ENCODE peak calls at places on chromosomes 3 and 15, in five cellular contexts. O is IMR-90, I is neuronal stem cell, C is H1, A is mesenchymal stem cell. K is an unnamed sample.

GRCh38 chr3:114234739-114235138 is 2.6 kb downstream of the ZNF80 start:
- DNase-seq in O (no peak), I (no peak), C (no peak), A (no peak), K (no peak)

GRCh38 chr15:88900309-88900981 is 5.1 kb upstream of the HAPLN3 start:
- DNase-seq in O (peak; percentile 58), I (no peak), C (no peak), A (peak; percentile 81), K (peak; percentile 48)

GRCh38 chr15:73851679-73852078 is 21.7 kb upstream of the TBC1D21 start:
- DNase-seq in O (peak; percentile 64), I (peak; percentile 87), C (peak; percentile 82), A (peak; percentile 66), K (peak; percentile 87)

GRCh38 chr3:110969229-110970211 is 102.1 kb upstream of the NECTIN3 start:
- DNase-seq in O (no peak), I (no peak), C (no peak), A (peak; percentile 7), K (peak; percentile 3)

GRCh38 chr15:86865920-86866319 is 786.2 kb downstream of the AGBL1 start:
- DNase-seq in O (no peak), I (no peak), C (no peak), A (no peak), K (no peak)

GRCh38 chr3:150414989-150415388 is 6.9 kb downstream of the TSC22D2 start:
- DNase-seq in O (peak; percentile 69), I (no peak), C (no peak), A (no peak), K (no peak)

GRCh38 chr3:57998366-57999283 is 9.6 kb upstream of the FLNB start:
- DNase-seq in O (peak; percentile 81), I (no peak), C (no peak), A (peak; percentile 58), K (no peak)

GRCh38 chr3:34957707-34958106 is 681.6 kb upstream of the ARPP21 start:
- DNase-seq in O (no peak), I (no peak), C (no peak), A (no peak), K (no peak)

GRCh38 chr15:69854521-69855171 is 243.1 kb downstream of the TLE3 start:
- DNase-seq in O (peak; percentile 94), I (no peak), C (no peak), A (peak; percentile 93), K (peak; percentile 70)

GRCh38 chr3:77935418-77935817 is 895.5 kb downstream of the ROBO2 start:
- DNase-seq in O (no peak), I (no peak), C (no peak), A (no peak), K (peak; percentile 4)

GRCh38 chr3:105868450-105868744 is 415 bp downstream of the CBLB start:
- DNase-seq in O (peak; percentile 52), I (peak; percentile 59), C (peak; percentile 66), A (peak; percentile 77), K (peak; percentile 75)

GRCh38 chr3:131393868-131394267 is 12.3 kb downstream of the NUDT16 start:
- DNase-seq in O (no peak), I (no peak), C (no peak), A (no peak), K (no peak)

GRCh38 chr3:89628856-89629255 is 521.4 kb downstream of the EPHA3 start:
- DNase-seq in O (no peak), I (no peak), C (no peak), A (no peak), K (no peak)

GRCh38 chr15:49624046-49624445 is 3.2 kb downstream of the DTWD1 start:
- DNase-seq in O (peak; percentile 44), I (no peak), C (no peak), A (peak; percentile 68), K (no peak)

GRCh38 chr3:118863731-118864322 is 170.8 kb downstream of the IGSF11 start:
- DNase-seq in O (no peak), I (no peak), C (peak; percentile 59), A (no peak), K (peak; percentile 66)

GRCh38 chr15:75127186-75127585 is 74.5 kb upstream of the C15orf39 start:
- DNase-seq in O (no peak), I (no peak), C (no peak), A (no peak), K (no peak)

GRCh38 chr3:8845641-8846040 is 76.2 kb upstream of the OXTR start:
- DNase-seq in O (peak; percentile 72), I (no peak), C (no peak), A (peak; percentile 71), K (peak; percentile 25)

GRCh38 chr3:24315991-24316390 is 178.7 kb downstream of the THRB start:
- DNase-seq in O (no peak), I (no peak), C (no peak), A (no peak), K (no peak)

GRCh38 chr3:52894756-52895155 is 2.6 kb downstream of the STIMATE start:
- DNase-seq in O (no peak), I (no peak), C (no peak), A (no peak), K (no peak)

GRCh38 chr15:53716909-53717878 is 42.3 kb downstream of the WDR72 start:
- DNase-seq in O (no peak), I (no peak), C (no peak), A (no peak), K (peak; percentile 14)

GRCh38 chr3:148604270-148605085 is 93.2 kb upstream of the AGTR1 start:
- DNase-seq in O (peak; percentile 28), I (no peak), C (no peak), A (no peak), K (no peak)

GRCh38 chr3:127392146-127392470 is 104.3 kb upstream of the PRR20G start:
- DNase-seq in O (no peak), I (no peak), C (no peak), A (no peak), K (no peak)

GRCh38 chr15:80698636-80699035 is 3.5 kb downstream of the ABHD17C start:
- DNase-seq in O (peak; percentile 42), I (no peak), C (no peak), A (no peak), K (no peak)

GRCh38 chr3:125156491-125156890 is 56.1 kb downstream of the SLC12A8 start:
- DNase-seq in O (no peak), I (no peak), C (no peak), A (no peak), K (no peak)

GRCh38 chr3:125154110-125154509 is 58.4 kb downstream of the SLC12A8 start:
- DNase-seq in O (no peak), I (no peak), C (no peak), A (no peak), K (no peak)

GRCh38 chr3:125151916-125152315 is 60.6 kb downstream of the SLC12A8 start:
- DNase-seq in O (peak; percentile 41), I (no peak), C (no peak), A (no peak), K (no peak)

GRCh38 chr3:125157183-125157582 is 55.4 kb downstream of the SLC12A8 start:
- DNase-seq in O (no peak), I (no peak), C (no peak), A (no peak), K (no peak)

GRCh38 chr3:125154800-125155269 is 57.7 kb downstream of the SLC12A8 start:
- DNase-seq in O (no peak), I (no peak), C (no peak), A (no peak), K (no peak)
- H2BK15ac ChIP-seq in O (no peak overlapping the region), I (no peak overlapping the region), C (no peak overlapping the region), A (no peak overlapping the region), K (no peak overlapping the region)

GRCh38 chr15:32856753-32857152 is 138.9 kb downstream of the GREM1 start:
- DNase-seq in O (peak; percentile 81), I (no peak), C (no peak), A (peak; percentile 61), K (no peak)
- H3K4ac ChIP-seq in O (peak overlapping the region; percentile 99), I (no peak overlapping the region), C (no peak overlapping the region), A (no peak overlapping the region), K (peak overlapping the region; percentile 68)

GRCh38 chr3:102419786-102420185 is 15.0 kb upstream of the ZPLD1 start:
- DNase-seq in O (no peak), I (no peak), C (no peak), A (no peak), K (no peak)

GRCh38 chr3:102410616-102411015 is 24.2 kb upstream of the ZPLD1 start:
- DNase-seq in O (no peak), I (no peak), C (no peak), A (no peak), K (no peak)

DNA sequence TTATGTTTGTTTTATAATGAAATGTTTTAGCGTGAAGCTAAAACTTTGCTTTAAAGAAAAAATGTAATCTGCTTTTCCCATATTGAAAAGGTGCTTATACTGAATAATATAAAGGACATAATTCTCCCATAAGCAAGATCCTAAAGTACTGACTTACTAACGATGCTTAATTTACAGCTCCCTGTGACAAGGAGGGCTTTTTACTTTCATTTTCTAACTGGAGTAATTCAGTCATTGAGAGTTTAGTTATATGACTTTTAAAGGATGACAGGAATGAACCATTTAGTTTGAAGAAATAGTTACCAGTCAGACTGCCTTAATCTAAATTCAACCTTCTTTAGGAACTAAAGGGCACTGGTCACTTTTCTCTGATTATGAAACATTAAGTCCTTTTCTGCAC is 19.3 kb upstream of the ZPLD1 start:
- DNase-seq in O (no peak), I (no peak), C (no peak), A (peak; percentile 19), K (no peak)
- H3K4me3 ChIP-seq in O (no peak overlapping the region), I (no peak overlapping the region), C (no peak overlapping the region), A (peak overlapping the region; percentile 56), K (no peak overlapping the region)

GRCh38 chr3:100075731-100076543 is 38.4 kb downstream of the FILIP1L start:
- DNase-seq in O (no peak), I (no peak), C (no peak), A (no peak), K (peak; percentile 83)

GRCh38 chr3:100075163-100075562 is 39.1 kb downstream of the FILIP1L start:
- DNase-seq in O (no peak), I (no peak), C (no peak), A (no peak), K (no peak)

GRCh38 chr3:100073555-100074307 is 40.6 kb downstream of the FILIP1L start:
- DNase-seq in O (peak; percentile 97), I (peak; percentile 23), C (no peak), A (peak; percentile 99), K (peak; percentile 78)

GRCh38 chr3:100079328-100079727 is 35.0 kb downstream of the FILIP1L start:
- DNase-seq in O (no peak), I (no peak), C (no peak), A (no peak), K (no peak)

GRCh38 chr3:100076544-100077529 is 37.5 kb downstream of the FILIP1L start:
- DNase-seq in O (no peak), I (no peak), C (no peak), A (peak; percentile 71), K (peak; percentile 54)
- H2BK15ac ChIP-seq in O (peak overlapping the region; percentile 67), I (no peak overlapping the region), C (no peak overlapping the region), A (no peak overlapping the region), K (no peak overlapping the region)